ENCODE peak calls at places on chromosomes 1 and 21, in five cellular contexts. O is GM03348; R is smooth muscle cell of the brain vasculature; F is activated CD4-positive, alpha-beta T cell treated with anti-CD3 and anti-CD28 coated beads, Interleukin-2, amount 50 U/mL, for 1 hour; D is M059J. C is an unnamed sample.

GRCh38 chr1:3529099-3529729 is 74.7 kb downstream of the ARHGEF16 start:
- DNase-seq in O (peak), D (no peak), F (no peak), R (no peak), C (no peak)

GRCh38 chr1:208497866-208498541 is 253.8 kb upstream of the PLXNA2 start:
- DNase-seq in R (no peak), F (no peak), D (peak), O (no peak), C (no peak)

GRCh38 chr1:26771285-26771642 is 16.5 kb upstream of the PIGV start:
- DNase-seq in O (no peak), F (no peak), R (no peak), D (no peak), C (no peak)

GRCh38 chr1:221343106-221343505 is 398.8 kb downstream of the DUSP10 start:
- DNase-seq in D (no peak), F (no peak), O (no peak), R (no peak), C (no peak)

GRCh38 chr1:107643766-107644165 is 321.2 kb downstream of the VAV3 start:
- DNase-seq in O (no peak), F (no peak), R (no peak), D (no peak), C (no peak)

GRCh38 chr1:177170756-177171535 is at the start of gene BRINP2:
- DNase-seq in F (no peak), D (peak), O (peak), R (no peak), C (no peak)

GRCh38 chr1:224333939-224334701 is 4.1 kb upstream of the NVL start:
- DNase-seq in O (peak), R (no peak), D (peak), F (no peak), C (no peak)

GRCh38 chr1:181152892-181153633 is 64.6 kb downstream of the IER5 start:
- DNase-seq in D (no peak), R (no peak), O (peak), F (no peak), C (no peak)

GRCh38 chr1:245085508-245086095 is 69.2 kb upstream of the KIF26B start:
- DNase-seq in O (peak), F (no peak), R (no peak), D (peak), C (no peak)

GRCh38 chr1:42922687-42923366 is 35.8 kb downstream of the SLC2A1 start:
- DNase-seq in R (no peak), O (peak), F (peak), D (peak), C (no peak)

GRCh38 chr1:58524353-58524945 is 22.1 kb downstream of the OMA1 start:
- DNase-seq in F (no peak), R (no peak), D (no peak), O (no peak), C (no peak)

GRCh38 chr21:35932232-35932911 is 128.0 kb downstream of the SETD4 start:
- DNase-seq in D (peak), O (peak), R (peak), F (no peak), C (no peak)

GRCh38 chr1:66938618-66939017 is 13.8 kb downstream of the MIER1 start:
- DNase-seq in R (no peak), D (peak), O (no peak), F (no peak), C (no peak)

GRCh38 chr1:220217383-220217988 is 54.8 kb downstream of the RAB3GAP2 start:
- DNase-seq in O (peak), D (peak), F (no peak), R (no peak), C (no peak)

GRCh38 chr1:3463891-3464648 is 9.6 kb downstream of the ARHGEF16 start:
- DNase-seq in D (no peak), F (no peak), R (no peak), O (no peak), C (no peak)

GRCh38 chr1:64514197-64514765 is 44.4 kb downstream of the CACHD1 start:
- DNase-seq in D (no peak), O (peak), F (no peak), R (no peak), C (no peak)

GRCh38 chr1:104402178-104402577 is 652.5 kb downstream of the AMY1C start:
- DNase-seq in F (no peak), O (no peak), D (no peak), R (no peak), C (no peak)

GRCh38 chr1:171226757-171227370 is 21.4 kb upstream of the FMO1 start:
- DNase-seq in F (no peak), R (no peak), D (peak), O (peak), C (no peak)

GRCh38 chr1:225447001-225447615 is 19.3 kb upstream of the LBR start:
- DNase-seq in F (no peak), D (no peak), R (no peak), O (no peak), C (no peak)

GRCh38 chr21:44360174-44360573 is 6.8 kb downstream of the TRPM2 start:
- DNase-seq in F (no peak), R (no peak), D (no peak), O (no peak), C (no peak)

GRCh38 chr1:155323729-155324040 is 3.0 kb downstream of the RUSC1 start:
- DNase-seq in R (peak), D (peak), O (peak), F (peak), C (peak)

GRCh38 chr1:240027059-240027462 is 64.6 kb upstream of the FMN2 start:
- DNase-seq in O (peak), D (peak), F (no peak), R (no peak), C (no peak)

GRCh38 chr1:247487057-247487456 is 29.2 kb upstream of the OR2B11 start:
- DNase-seq in O (peak), D (peak), F (peak), R (no peak), C (no peak)

GRCh38 chr1:24093762-24094161 is 18.2 kb downstream of the MYOM3 start:
- DNase-seq in D (no peak), R (no peak), F (no peak), O (no peak), C (no peak)